ENCODE peak calls at places on chromosomes 4 and X, in five cellular contexts. J, B, G, L and V are unnamed samples.

GRCh38 chr4:7166286-7166685 is 26.1 kb upstream of the SORCS2 start:
- DNase-seq in L (no peak), J (no peak), G (no peak), B (no peak), V (no peak)

GRCh38 chr4:79864470-79865190 is 208.4 kb downstream of the ANTXR2 start:
- DNase-seq in G (no peak), B (no peak), J (no peak), L (no peak), V (no peak)

GRCh38 chrX:111338095-111338698 is 67.9 kb upstream of the CAPN6 start:
- DNase-seq in J (no peak), L (no peak), G (no peak), B (no peak), V (no peak)

GRCh38 chr4:155906554-155907247 is 3.2 kb downstream of the TDO2 start:
- DNase-seq in B (no peak), G (peak), J (peak), L (no peak), V (peak)

GRCh38 chr4:147078362-147078761 is 132.7 kb upstream of the TTC29 start:
- DNase-seq in L (no peak), G (peak), B (no peak), J (peak), V (no peak)

GRCh38 chrX:23403849-23404248 is 69.2 kb downstream of the PTCHD1 start:
- DNase-seq in G (no peak), L (no peak), B (peak), J (no peak), V (no peak)

GRCh38 chr4:48254381-48255072 is 15.1 kb downstream of the TEC start:
- DNase-seq in G (peak), J (peak), B (no peak), L (no peak), V (peak)

GRCh38 chrX:21638311-21638710 is 19.8 kb downstream of the KLHL34 start:
- DNase-seq in B (no peak), L (no peak), G (peak), J (peak), V (peak)

GRCh38 chr4:152063301-152064235 is 302.8 kb upstream of the GATB start:
- DNase-seq in L (no peak), G (no peak), J (no peak), B (no peak), V (no peak)

GRCh38 chr4:5888222-5888701 is 4.6 kb downstream of the CRMP1 start:
- DNase-seq in J (no peak), B (no peak), L (no peak), G (no peak), V (no peak)

GRCh38 chr4:56656346-56656643 is 24.8 kb downstream of the HOPX start:
- DNase-seq in G (no peak), B (no peak), L (peak), J (no peak), V (no peak)

DNA sequence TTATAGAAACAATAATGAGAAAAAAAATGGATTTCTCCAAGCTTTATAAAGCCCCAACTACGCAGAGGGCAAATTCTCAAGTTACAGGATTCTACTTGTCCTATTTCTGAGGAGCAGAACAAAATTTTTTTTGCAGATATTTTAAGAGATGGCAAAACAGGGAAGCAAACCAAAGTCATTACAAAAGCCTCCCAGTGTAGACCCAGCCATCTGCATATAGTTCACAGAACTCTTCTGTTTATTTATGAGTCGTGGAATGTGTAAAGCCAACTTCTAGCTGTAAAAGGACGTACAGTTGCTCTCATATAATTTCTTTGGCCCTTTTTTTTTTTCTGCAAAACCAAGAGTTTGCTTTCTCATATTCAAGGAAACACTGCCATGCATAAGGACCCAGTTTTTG is 120.4 kb downstream of the PCDH7 start:
- DNase-seq in J (peak), B (no peak), L (no peak), G (no peak), V (no peak)
- TF ChIP-seq CTCF in J (no peak), B (no peak), L (no peak), G (no peak), V (no peak)

GRCh38 chrX:106170318-106170717 is 2.2 kb downstream of the PWWP3B start:
- DNase-seq in G (peak), L (no peak), J (peak), B (peak), V (peak)
- TF ChIP-seq CTCF in G (peak), L (no peak), J (peak), B (peak), V (peak)

GRCh38 chr4:18932940-18933339 is 911.4 kb upstream of the LCORL start:
- DNase-seq in B (no peak), J (no peak), G (no peak), L (no peak), V (no peak)

GRCh38 chr4:18931643-18932373 is 910.3 kb upstream of the LCORL start:
- DNase-seq in B (no peak), L (no peak), G (no peak), J (no peak), V (no peak)

GRCh38 chr4:18937080-18937479 is 915.5 kb upstream of the LCORL start:
- DNase-seq in L (no peak), J (no peak), B (no peak), G (no peak), V (no peak)

GRCh38 chr4:18935956-18936355 is 914.4 kb upstream of the LCORL start:
- DNase-seq in L (no peak), B (no peak), G (peak), J (no peak), V (no peak)

GRCh38 chr4:18934197-18934596 is 912.6 kb upstream of the LCORL start:
- DNase-seq in L (no peak), J (peak), G (no peak), B (no peak), V (no peak)
- TF ChIP-seq CTCF in L (no peak), J (no peak), G (no peak), B (no peak), V (no peak)

DNA sequence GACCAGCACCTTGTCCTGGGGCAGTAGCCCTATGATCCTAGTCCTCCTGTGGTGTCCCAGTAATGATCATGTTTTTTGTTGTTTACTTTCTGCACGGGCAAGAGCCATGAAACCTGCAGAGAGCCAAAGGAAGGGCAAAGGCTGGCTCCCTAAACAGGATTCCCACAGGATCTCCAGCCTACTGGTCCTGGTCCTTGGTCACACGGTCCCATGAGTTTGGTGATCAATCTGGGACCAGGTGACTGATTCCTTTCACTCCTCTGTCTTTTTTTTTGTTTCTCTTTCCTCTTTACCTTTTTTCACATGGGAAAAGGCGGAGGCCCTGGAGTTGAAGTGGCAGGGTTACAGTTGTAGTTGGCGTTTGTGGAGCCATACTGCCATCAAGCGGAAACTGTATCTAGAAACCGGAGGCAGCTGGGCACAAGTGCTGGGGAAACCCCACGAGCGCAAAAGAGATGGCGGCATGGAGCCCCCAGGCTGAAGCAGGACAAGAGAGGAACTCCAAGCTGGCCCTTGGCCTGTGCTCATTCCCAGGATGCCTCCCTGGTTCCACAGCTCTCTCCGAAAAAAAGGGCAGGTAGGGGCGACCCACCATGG is 34.6 kb downstream of the NBDY start:
- DNase-seq in G (no peak), L (no peak), B (no peak), J (peak), V (peak)
- TF ChIP-seq CTCF in G (no peak), L (no peak), B (no peak), J (peak), V (no peak)

DNA sequence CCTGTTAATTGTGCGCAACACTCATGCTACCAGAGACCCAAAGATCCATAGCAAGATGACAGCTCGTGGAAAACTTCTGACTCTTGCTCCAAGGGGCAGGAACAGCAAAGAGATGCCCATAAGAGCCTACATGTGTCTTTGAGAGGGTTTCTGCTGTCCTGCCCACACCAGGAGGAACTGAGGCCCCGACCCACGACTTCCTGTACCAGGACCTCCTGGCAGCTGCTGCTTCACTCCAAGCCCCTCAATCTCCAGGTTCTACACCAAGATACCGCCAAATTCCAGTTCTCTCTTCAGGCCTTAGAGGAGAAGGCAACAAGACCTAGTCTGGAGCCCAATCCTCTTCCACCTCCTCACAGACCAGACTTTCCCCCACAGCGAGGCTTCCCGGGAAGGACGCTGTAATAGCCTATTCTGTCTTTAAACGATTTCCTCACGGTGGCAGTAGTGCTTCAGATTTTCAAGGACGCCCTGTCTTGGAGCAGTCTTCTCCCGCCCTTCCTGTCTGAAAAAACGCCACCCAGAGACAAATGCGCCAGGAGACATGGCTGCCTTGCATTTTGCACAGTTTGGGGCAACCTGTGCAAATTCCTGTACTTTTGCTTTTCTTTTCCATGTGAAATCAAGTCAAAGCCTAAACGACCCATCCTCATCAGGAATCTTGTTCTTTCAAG is 230.2 kb upstream of the STK26 start:
- DNase-seq in B (no peak), J (peak), L (no peak), G (no peak), V (peak)
- TF ChIP-seq CTCF in B (no peak), J (peak), L (no peak), G (no peak), V (peak)

GRCh38 chr4:66691101-66691500 is 854.2 kb downstream of the CENPC start:
- DNase-seq in G (no peak), L (no peak), B (no peak), J (no peak), V (no peak)
- TF ChIP-seq CTCF in G (no peak), L (no peak), B (no peak), J (no peak), V (peak)

DNA sequence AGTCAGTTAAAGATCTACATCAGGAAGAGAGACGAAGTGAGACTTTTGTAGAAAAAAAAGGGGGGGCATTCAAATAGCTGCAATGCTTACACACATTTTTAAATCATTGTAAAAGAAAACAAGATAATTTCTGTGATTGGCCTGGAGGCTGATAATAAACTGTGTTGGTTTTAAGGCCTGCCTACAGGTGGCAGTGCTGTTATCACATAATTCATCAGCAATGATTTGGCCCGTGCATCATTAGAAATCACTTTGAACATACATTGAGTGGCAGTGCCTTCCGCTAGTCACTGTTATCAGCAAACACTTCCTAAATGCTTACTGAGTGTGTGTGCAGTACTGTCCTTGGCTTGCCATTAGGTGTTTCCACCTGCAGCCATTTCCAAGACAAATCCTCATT is 831.9 kb downstream of the TRIML1 start:
- DNase-seq in J (peak), B (peak), G (no peak), L (no peak), V (peak)
- TF ChIP-seq CTCF in J (peak), B (no peak), G (no peak), L (no peak), V (peak)

GRCh38 chrX:19879742-19880378 is 7.5 kb downstream of the SH3KBP1 start:
- DNase-seq in B (no peak), L (no peak), G (no peak), J (no peak), V (no peak)
- TF ChIP-seq CTCF in B (no peak), L (no peak), G (no peak), J (no peak), V (peak)

DNA sequence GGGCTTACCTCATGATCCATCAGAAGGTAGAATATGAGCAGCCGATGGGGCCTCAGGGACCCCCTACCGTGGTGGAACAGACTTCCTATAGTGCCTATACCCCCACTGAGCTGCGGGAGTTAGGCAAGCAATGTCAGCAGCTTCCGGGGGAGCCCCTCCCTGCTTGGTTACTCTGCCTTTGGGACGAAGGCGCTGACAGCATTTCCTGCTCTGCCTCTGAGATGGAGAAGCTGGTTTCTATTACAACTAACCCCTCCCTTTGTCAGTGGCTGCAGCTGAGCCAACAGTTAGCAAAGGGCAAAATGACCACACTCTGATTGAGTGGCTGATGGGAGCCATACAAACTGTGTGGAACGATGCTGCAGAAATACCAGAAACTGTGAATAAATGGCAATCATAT is 430.7 kb downstream of the IDS start:
- DNase-seq in B (no peak), G (peak), L (no peak), J (peak), V (peak)
- TF ChIP-seq CTCF in B (no peak), G (no peak), L (no peak), J (no peak), V (no peak)

GRCh38 chrX:128517691-128518090 is 465.5 kb upstream of the ACTRT1 start:
- DNase-seq in G (no peak), B (no peak), L (no peak), J (no peak), V (no peak)

GRCh38 chrX:128518508-128518907 is 466.3 kb upstream of the ACTRT1 start:
- DNase-seq in B (no peak), L (peak), G (peak), J (peak), V (no peak)
- TF ChIP-seq CTCF in B (no peak), L (peak), G (no peak), J (peak), V (no peak)